ENCODE peak calls at places on chromosomes 16 and 17, in six cellular contexts. J, A, B, N, T and I are unnamed samples.

GRCh38 chr17:49952912-49953497 is 16.0 kb upstream of the DLX4 start:
- DNase-seq in A (no peak), J (no peak), N (no peak), T (no peak), B (no peak), I (no peak)

GRCh38 chr17:51015145-51015558 is 105.5 kb downstream of the SPAG9 start:
- DNase-seq in B (no peak), N (no peak), T (peak; percentile 78), J (no peak), A (no peak), I (no peak)

GRCh38 chr16:81562174-81562849 is 117.7 kb downstream of the CMIP start:
- DNase-seq in A (no peak), J (no peak), B (no peak), T (no peak), N (no peak), I (no peak)

GRCh38 chr17:81418710-81419332 is 23.6 kb downstream of the BAHCC1 start:
- DNase-seq in A (peak; percentile 55), N (no peak), B (no peak), J (no peak), T (peak; percentile 53), I (no peak)

GRCh38 chr16:995087-995486 is 13.5 kb downstream of the SOX8 start:
- DNase-seq in J (no peak), T (peak; percentile 49), A (no peak), N (no peak), B (no peak), I (no peak)

GRCh38 chr17:27038676-27039075 is 255.2 kb upstream of the WSB1 start:
- DNase-seq in B (no peak), N (no peak), T (no peak), A (peak; percentile 55), J (no peak), I (peak; percentile 24)

GRCh38 chr17:80656590-80656989 is 112.0 kb downstream of the RPTOR start:
- DNase-seq in J (no peak), N (no peak), A (no peak), B (no peak), T (no peak), I (peak; percentile 44)

GRCh38 chr17:76136276-76137025 is 4.6 kb downstream of the FOXJ1 start:
- DNase-seq in N (no peak), J (no peak), A (no peak), T (no peak), B (no peak), I (no peak)

GRCh38 chr17:64418506-64419339 is 28.1 kb upstream of the PECAM1 start:
- DNase-seq in T (peak; percentile 89), B (no peak), J (no peak), A (peak; percentile 77), N (no peak), I (peak; percentile 63)

GRCh38 chr16:86379505-86379846 is 130.9 kb upstream of the FOXF1 start:
- DNase-seq in A (no peak), B (no peak), T (peak; percentile 78), N (no peak), J (no peak), I (no peak)

GRCh38 chr17:850086-850827 is 68.1 kb downstream of the MRM3 start:
- DNase-seq in A (no peak), T (no peak), B (no peak), N (no peak), J (no peak), I (no peak)

GRCh38 chr16:30088237-30088831 is 3.4 kb downstream of the TBX6 start:
- DNase-seq in N (no peak), J (no peak), A (no peak), T (no peak), B (no peak), I (no peak)

GRCh38 chr17:48995332-48995870 is 1.8 kb upstream of the IGF2BP1 start:
- DNase-seq in A (no peak), N (peak; percentile 50), J (no peak), T (peak; percentile 27), B (no peak), I (no peak)

GRCh38 chr16:88975511-88976061 is 1.4 kb downstream of the CBFA2T3 start:
- DNase-seq in T (no peak), A (no peak), N (no peak), B (no peak), J (no peak), I (no peak)

GRCh38 chr17:1638624-1639300 is 6.8 kb downstream of the SCARF1 start:
- DNase-seq in T (no peak), J (no peak), A (no peak), N (no peak), B (no peak), I (no peak)

GRCh38 chr17:4161179-4161559 is 18.2 kb downstream of the CYB5D2 start:
- DNase-seq in N (no peak), B (no peak), A (no peak), J (no peak), T (peak; percentile 89), I (no peak)

GRCh38 chr17:35449371-35449931 is 885 bp upstream of the SLFN13 start:
- DNase-seq in J (peak; percentile 83), B (no peak), N (no peak), T (peak; percentile 40), A (no peak), I (peak; percentile 25)

GRCh38 chr17:77439382-77440013 is 298.7 kb downstream of the SEC14L1 start:
- DNase-seq in J (no peak), N (no peak), A (no peak), T (no peak), B (no peak), I (no peak)

GRCh38 chr16:61926766-61927165 is 109.5 kb downstream of the CDH8 start:
- DNase-seq in N (no peak), B (no peak), A (no peak), T (no peak), J (no peak), I (no peak)